ENCODE peak calls at places on chromosome 12, in six cellular contexts. One of them, this sample, is unnamed. For H3K4me1, the result is how much of the 10 kb centered on the place peaks cover.

GRCh38 chr12:53365245-53365904 is 14.6 kb upstream of the SP1 start:
- DNase-seq in IMR-90: peak
- DNase-seq in H1: no peak
- DNase-seq in sigmoid colon: no peak
- DNase-seq in body of pancreas: no peak
- DNase-seq in transverse colon: no peak
- DNase-seq in this sample: no peak

GRCh38 chr12:121925361-121925725 is 7.0 kb downstream of the CFAP251 start:
- DNase-seq in sigmoid colon: no peak
- DNase-seq in H1: no peak
- DNase-seq in IMR-90: peak
- DNase-seq in body of pancreas: no peak
- DNase-seq in transverse colon: no peak
- DNase-seq in this sample: no peak

GRCh38 chr12:40598073-40598472 is 94.2 kb upstream of the CNTN1 start:
- DNase-seq in IMR-90: no peak
- DNase-seq in H1: no peak
- DNase-seq in body of pancreas: no peak
- DNase-seq in sigmoid colon: no peak
- DNase-seq in transverse colon: no peak
- DNase-seq in this sample: no peak

GRCh38 chr12:51838762-51839161 is 9.8 kb downstream of the FIGNL2 start:
- DNase-seq in sigmoid colon: no peak
- DNase-seq in body of pancreas: no peak
- DNase-seq in H1: no peak
- DNase-seq in IMR-90: no peak
- DNase-seq in transverse colon: no peak
- DNase-seq in this sample: no peak

GRCh38 chr12:12534134-12534866 is 28.4 kb downstream of the DUSP16 start:
- DNase-seq in transverse colon: no peak
- DNase-seq in sigmoid colon: no peak
- DNase-seq in H1: no peak
- DNase-seq in IMR-90: no peak
- DNase-seq in body of pancreas: no peak
- DNase-seq in this sample: peak

GRCh38 chr12:68867606-68868005 is 59.6 kb downstream of the MDM2 start:
- DNase-seq in IMR-90: no peak
- DNase-seq in body of pancreas: no peak
- DNase-seq in sigmoid colon: no peak
- DNase-seq in H1: no peak
- DNase-seq in transverse colon: no peak
- DNase-seq in this sample: no peak

GRCh38 chr12:100213016-100213891 is 12.6 kb downstream of the ACTR6 start:
- DNase-seq in transverse colon: no peak
- DNase-seq in sigmoid colon: no peak
- DNase-seq in H1: no peak
- DNase-seq in body of pancreas: no peak
- DNase-seq in IMR-90: no peak
- DNase-seq in this sample: no peak

GRCh38 chr12:20268121-20268732 is 100.1 kb upstream of the PDE3A start:
- DNase-seq in transverse colon: no peak
- DNase-seq in IMR-90: peak
- DNase-seq in body of pancreas: no peak
- DNase-seq in sigmoid colon: no peak
- DNase-seq in H1: no peak
- DNase-seq in this sample: no peak

GRCh38 chr12:19129486-19130223 is at the start of gene PLEKHA5:
- DNase-seq in sigmoid colon: peak
- DNase-seq in transverse colon: peak
- DNase-seq in body of pancreas: peak
- DNase-seq in IMR-90: peak
- DNase-seq in H1: no peak
- DNase-seq in this sample: peak

GRCh38 chr12:98345308-98345876 is 170.0 kb upstream of the TMPO start:
- DNase-seq in IMR-90: no peak
- DNase-seq in body of pancreas: no peak
- DNase-seq in H1: no peak
- DNase-seq in transverse colon: no peak
- DNase-seq in sigmoid colon: no peak
- DNase-seq in this sample: no peak

GRCh38 chr12:6538420-6539275 is 4.3 kb downstream of the GAPDH start:
- DNase-seq in sigmoid colon: peak
- DNase-seq in H1: no peak
- DNase-seq in transverse colon: no peak
- DNase-seq in body of pancreas: no peak
- DNase-seq in IMR-90: peak
- DNase-seq in this sample: no peak

GRCh38 chr12:89157413-89157812 is 194.9 kb downstream of the DUSP6 start:
- DNase-seq in transverse colon: no peak
- DNase-seq in IMR-90: no peak
- DNase-seq in body of pancreas: no peak
- DNase-seq in H1: no peak
- DNase-seq in sigmoid colon: no peak
- DNase-seq in this sample: no peak

GRCh38 chr12:8572507-8572906 is 31.8 kb upstream of the CLEC4E start:
- DNase-seq in H1: no peak
- DNase-seq in IMR-90: no peak
- DNase-seq in body of pancreas: no peak
- DNase-seq in sigmoid colon: no peak
- DNase-seq in transverse colon: no peak
- DNase-seq in this sample: no peak

GRCh38 chr12:65778268-65779090 is 45.8 kb upstream of the HMGA2 start:
- DNase-seq in H1: no peak
- DNase-seq in transverse colon: no peak
- DNase-seq in body of pancreas: no peak
- DNase-seq in sigmoid colon: no peak
- DNase-seq in IMR-90: peak
- DNase-seq in this sample: no peak

GRCh38 chr12:62135553-62136200 is 124.5 kb upstream of the USP15 start:
- DNase-seq in sigmoid colon: no peak
- DNase-seq in H1: no peak
- DNase-seq in transverse colon: no peak
- DNase-seq in IMR-90: no peak
- DNase-seq in body of pancreas: no peak
- DNase-seq in this sample: no peak

GRCh38 chr12:5907812-5908211 is 37.2 kb downstream of the ANO2 start:
- DNase-seq in H1: no peak
- DNase-seq in IMR-90: no peak
- DNase-seq in body of pancreas: no peak
- DNase-seq in transverse colon: no peak
- DNase-seq in sigmoid colon: no peak
- DNase-seq in this sample: peak

GRCh38 chr12:67391034-67391433 is 121.9 kb downstream of the CAND1 start:
- DNase-seq in sigmoid colon: no peak
- DNase-seq in transverse colon: no peak
- DNase-seq in body of pancreas: no peak
- DNase-seq in IMR-90: no peak
- DNase-seq in H1: no peak
- DNase-seq in this sample: no peak

GRCh38 chr12:106126441-106127288 is 12.1 kb downstream of the NUAK1 start:
- DNase-seq in IMR-90: peak
- DNase-seq in transverse colon: no peak
- DNase-seq in sigmoid colon: peak
- DNase-seq in body of pancreas: no peak
- DNase-seq in H1: no peak
- DNase-seq in this sample: peak

GRCh38 chr12:51341259-51342007 is 5.0 kb downstream of the CELA1 start:
- DNase-seq in H1: no peak
- DNase-seq in transverse colon: peak
- DNase-seq in IMR-90: peak
- DNase-seq in sigmoid colon: peak
- DNase-seq in body of pancreas: peak
- DNase-seq in this sample: peak

GRCh38 chr12:94240171-94240570 is 91.8 kb downstream of the PLXNC1 start:
- DNase-seq in H1: no peak
- DNase-seq in sigmoid colon: no peak
- DNase-seq in body of pancreas: no peak
- DNase-seq in transverse colon: peak
- DNase-seq in IMR-90: no peak
- DNase-seq in this sample: no peak

DNA sequence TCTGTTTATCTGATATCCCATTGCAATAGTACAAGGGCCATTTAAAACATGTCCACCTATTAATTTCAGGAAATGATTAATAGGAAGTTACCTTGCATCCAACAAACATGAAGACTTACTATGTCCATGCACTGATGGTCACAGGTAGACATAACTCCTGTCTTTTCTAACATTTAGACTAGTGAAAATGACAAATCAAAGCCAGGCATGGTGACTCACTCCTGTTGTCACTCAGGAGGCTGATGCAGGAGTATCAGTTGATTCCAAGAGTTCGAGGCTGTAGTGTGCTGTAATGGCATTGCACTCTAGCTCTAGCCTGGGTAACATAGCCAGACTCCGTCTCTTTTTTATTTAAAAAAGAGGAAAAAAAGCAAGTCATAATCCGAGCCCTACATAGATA is 14.8 kb downstream of the HSP90B1 start:
- DNase-seq in transverse colon: no peak
- DNase-seq in IMR-90: no peak
- DNase-seq in body of pancreas: no peak
- DNase-seq in H1: no peak
- DNase-seq in sigmoid colon: no peak
- DNase-seq in this sample: no peak
- H3K4me1 ChIP-seq in transverse colon: under half
- H3K4me1 ChIP-seq in IMR-90: under half
- H3K4me1 ChIP-seq in body of pancreas: under half
- H3K4me1 ChIP-seq in H1: under half
- H3K4me1 ChIP-seq in sigmoid colon: under half
- H3K4me1 ChIP-seq in this sample: under half

GRCh38 chr12:14243941-14244340 is 121.5 kb upstream of the ATF7IP start:
- DNase-seq in transverse colon: no peak
- DNase-seq in H1: no peak
- DNase-seq in sigmoid colon: no peak
- DNase-seq in body of pancreas: no peak
- DNase-seq in IMR-90: no peak
- DNase-seq in this sample: no peak

GRCh38 chr12:14238224-14238792 is 127.2 kb upstream of the ATF7IP start:
- DNase-seq in sigmoid colon: no peak
- DNase-seq in transverse colon: no peak
- DNase-seq in IMR-90: peak
- DNase-seq in H1: no peak
- DNase-seq in body of pancreas: no peak
- DNase-seq in this sample: no peak

GRCh38 chr12:14240873-14241220 is 124.6 kb upstream of the ATF7IP start:
- DNase-seq in body of pancreas: no peak
- DNase-seq in sigmoid colon: no peak
- DNase-seq in transverse colon: no peak
- DNase-seq in H1: no peak
- DNase-seq in IMR-90: no peak
- DNase-seq in this sample: no peak

GRCh38 chr12:14239935-14240872 is 125.3 kb upstream of the ATF7IP start:
- DNase-seq in body of pancreas: no peak
- DNase-seq in transverse colon: peak
- DNase-seq in H1: no peak
- DNase-seq in sigmoid colon: no peak
- DNase-seq in IMR-90: no peak
- DNase-seq in this sample: no peak

DNA sequence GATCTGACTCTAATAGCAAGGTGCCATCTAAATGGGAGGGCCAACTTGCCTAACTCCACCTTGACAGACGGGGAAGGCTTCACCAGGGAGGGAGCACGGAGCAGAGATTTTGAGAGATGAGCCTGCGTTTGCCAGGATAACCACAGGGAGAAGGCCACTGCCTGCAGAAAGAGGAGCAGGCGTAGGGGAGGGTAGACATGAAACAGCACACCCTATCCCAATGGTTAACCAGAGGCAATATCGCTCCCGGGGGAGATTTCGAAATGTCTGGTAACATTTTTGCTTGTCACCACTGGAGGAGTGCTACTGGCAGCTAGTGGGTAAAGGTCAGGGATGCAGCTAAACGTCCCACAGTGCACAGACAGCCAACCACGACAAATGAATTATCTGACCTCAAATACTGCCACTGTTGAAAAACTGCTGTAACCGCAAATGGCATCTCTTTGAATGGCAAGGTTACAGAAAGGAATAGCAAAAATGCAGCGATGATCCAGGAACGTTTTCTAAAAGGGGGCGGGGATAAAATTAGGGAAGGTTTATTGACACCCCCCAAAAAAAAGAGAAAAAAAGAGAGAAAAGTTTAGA is 126.0 kb upstream of the ATF7IP start:
- DNase-seq in transverse colon: no peak
- DNase-seq in IMR-90: no peak
- DNase-seq in body of pancreas: no peak
- DNase-seq in sigmoid colon: no peak
- DNase-seq in H1: no peak
- DNase-seq in this sample: peak
- TF ChIP-seq CTCF in transverse colon: no peak
- TF ChIP-seq CTCF in IMR-90: no peak
- TF ChIP-seq CTCF in body of pancreas: peak
- TF ChIP-seq CTCF in sigmoid colon: no peak
- TF ChIP-seq CTCF in H1: no peak
- TF ChIP-seq CTCF in this sample: no peak

GRCh38 chr12:123363743-123364531 is 710 bp downstream of the SBNO1 start:
- DNase-seq in sigmoid colon: peak
- DNase-seq in H1: no peak
- DNase-seq in transverse colon: peak
- DNase-seq in body of pancreas: peak
- DNase-seq in IMR-90: no peak
- DNase-seq in this sample: no peak

GRCh38 chr12:123364532-123365140 is at the start of gene SBNO1:
- DNase-seq in body of pancreas: peak
- DNase-seq in transverse colon: peak
- DNase-seq in IMR-90: peak
- DNase-seq in H1: peak
- DNase-seq in sigmoid colon: peak
- DNase-seq in this sample: peak

GRCh38 chr12:123367511-123367910 is 2.9 kb upstream of the SBNO1 start:
- DNase-seq in H1: no peak
- DNase-seq in IMR-90: no peak
- DNase-seq in transverse colon: no peak
- DNase-seq in body of pancreas: no peak
- DNase-seq in sigmoid colon: peak
- DNase-seq in this sample: no peak

GRCh38 chr12:123365141-123365917 is 682 bp upstream of the SBNO1 start:
- DNase-seq in H1: peak
- DNase-seq in sigmoid colon: peak
- DNase-seq in body of pancreas: peak
- DNase-seq in transverse colon: peak
- DNase-seq in IMR-90: peak
- DNase-seq in this sample: peak

GRCh38 chr12:123363385-123363742 is 1.3 kb downstream of the SBNO1 start:
- DNase-seq in transverse colon: no peak
- DNase-seq in sigmoid colon: no peak
- DNase-seq in IMR-90: peak
- DNase-seq in body of pancreas: no peak
- DNase-seq in H1: no peak
- DNase-seq in this sample: no peak
- H3K27ac ChIP-seq in transverse colon: peak
- H3K27ac ChIP-seq in sigmoid colon: peak
- H3K27ac ChIP-seq in IMR-90: peak
- H3K27ac ChIP-seq in body of pancreas: no peak
- H3K27ac ChIP-seq in H1: no peak
- H3K27ac ChIP-seq in this sample: peak

DNA sequence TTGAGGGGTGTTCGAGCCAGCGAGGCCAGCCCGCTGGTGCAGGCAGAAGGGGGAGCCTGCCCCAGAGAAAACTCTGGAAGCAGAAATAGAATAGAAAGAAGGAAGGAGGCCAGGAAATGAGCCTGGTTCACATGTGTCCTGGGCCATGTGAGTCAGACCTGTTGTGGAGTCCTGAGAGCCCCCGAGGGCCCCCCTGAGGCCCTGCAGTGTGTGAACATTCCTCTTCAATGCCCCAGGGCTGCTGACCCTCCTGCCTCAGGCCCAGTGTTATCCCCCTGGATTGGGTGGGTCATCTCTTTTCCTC is 174 bp upstream of the LRP1-AS start:
- DNase-seq in H1: no peak
- DNase-seq in body of pancreas: no peak
- DNase-seq in IMR-90: peak
- DNase-seq in transverse colon: no peak
- DNase-seq in sigmoid colon: peak
- DNase-seq in this sample: no peak
- H3K4me1 ChIP-seq in H1: under half
- H3K4me1 ChIP-seq in body of pancreas: under half
- H3K4me1 ChIP-seq in IMR-90: half or more
- H3K4me1 ChIP-seq in transverse colon: half or more
- H3K4me1 ChIP-seq in sigmoid colon: half or more
- H3K4me1 ChIP-seq in this sample: half or more